ENCODE peak calls at places on chromosomes 3 and 15, in five cellular contexts. X is testis, Q is body of pancreas, U is endothelial cell of umbilical vein, B is ovary. Y is an unnamed sample.

GRCh38 chr3:102573483-102574028 is 138.7 kb downstream of the ZPLD1 start:
- DNase-seq in Q (no peak), B (no peak), X (no peak), U (no peak), Y (no peak)

GRCh38 chr15:91887921-91888373 is 34.4 kb downstream of the SLCO3A1 start:
- DNase-seq in B (no peak), X (no peak), U (no peak), Q (no peak), Y (no peak)

GRCh38 chr3:193938613-193939012 is 197.3 kb upstream of the HES1 start:
- DNase-seq in U (no peak), X (no peak), B (no peak), Q (no peak), Y (no peak)

GRCh38 chr15:86106306-86106705 is 26.6 kb downstream of the AGBL1 start:
- DNase-seq in U (no peak), Q (no peak), X (no peak), B (no peak), Y (no peak)

GRCh38 chr3:187266691-187267090 is 24.8 kb downstream of the MASP1 start:
- DNase-seq in U (no peak), Q (no peak), X (no peak), B (no peak), Y (no peak)

GRCh38 chr15:40338921-40339620 is 1.7 kb downstream of the CCDC9B start:
- DNase-seq in X (peak; percentile 88), U (peak; percentile 19), Q (peak; percentile 85), B (no peak), Y (peak; percentile 58)

GRCh38 chr15:55407949-55408766 is at the start of the genes CCPG1 and PIERCE2:
- DNase-seq in U (peak; percentile 96), X (peak; percentile 92), Q (peak; percentile 95), B (peak; percentile 86), Y (peak; percentile 95)

GRCh38 chr15:33852570-33852969 is 115.7 kb upstream of the CHRM5 start:
- DNase-seq in Q (no peak), X (no peak), U (no peak), B (no peak), Y (no peak)

GRCh38 chr15:70208332-70208731 is 110.6 kb upstream of the TLE3 start:
- DNase-seq in B (no peak), Q (no peak), U (no peak), X (no peak), Y (no peak)

GRCh38 chr3:29853841-29854397 is 573.0 kb downstream of the RBMS3 start:
- DNase-seq in B (no peak), Q (no peak), U (no peak), X (no peak), Y (no peak)

GRCh38 chr3:179272385-179272784 is 21.5 kb upstream of the KCNMB3 start:
- DNase-seq in Q (no peak), B (no peak), U (peak; percentile 49), X (no peak), Y (no peak)

GRCh38 chr15:72967836-72968530 is 84.3 kb upstream of the NEO1 start:
- DNase-seq in X (no peak), Q (no peak), U (no peak), B (no peak), Y (no peak)

GRCh38 chr15:72967397-72967796 is 84.9 kb upstream of the NEO1 start:
- DNase-seq in U (no peak), X (no peak), Q (no peak), B (no peak), Y (no peak)

GRCh38 chr15:72965671-72966070 is 86.6 kb upstream of the NEO1 start:
- DNase-seq in Q (no peak), B (no peak), X (no peak), U (no peak), Y (no peak)

GRCh38 chr15:72968531-72968922 is 83.7 kb upstream of the NEO1 start:
- DNase-seq in U (peak; percentile 6), Q (peak; percentile 23), B (no peak), X (peak; percentile 17), Y (no peak)

DNA sequence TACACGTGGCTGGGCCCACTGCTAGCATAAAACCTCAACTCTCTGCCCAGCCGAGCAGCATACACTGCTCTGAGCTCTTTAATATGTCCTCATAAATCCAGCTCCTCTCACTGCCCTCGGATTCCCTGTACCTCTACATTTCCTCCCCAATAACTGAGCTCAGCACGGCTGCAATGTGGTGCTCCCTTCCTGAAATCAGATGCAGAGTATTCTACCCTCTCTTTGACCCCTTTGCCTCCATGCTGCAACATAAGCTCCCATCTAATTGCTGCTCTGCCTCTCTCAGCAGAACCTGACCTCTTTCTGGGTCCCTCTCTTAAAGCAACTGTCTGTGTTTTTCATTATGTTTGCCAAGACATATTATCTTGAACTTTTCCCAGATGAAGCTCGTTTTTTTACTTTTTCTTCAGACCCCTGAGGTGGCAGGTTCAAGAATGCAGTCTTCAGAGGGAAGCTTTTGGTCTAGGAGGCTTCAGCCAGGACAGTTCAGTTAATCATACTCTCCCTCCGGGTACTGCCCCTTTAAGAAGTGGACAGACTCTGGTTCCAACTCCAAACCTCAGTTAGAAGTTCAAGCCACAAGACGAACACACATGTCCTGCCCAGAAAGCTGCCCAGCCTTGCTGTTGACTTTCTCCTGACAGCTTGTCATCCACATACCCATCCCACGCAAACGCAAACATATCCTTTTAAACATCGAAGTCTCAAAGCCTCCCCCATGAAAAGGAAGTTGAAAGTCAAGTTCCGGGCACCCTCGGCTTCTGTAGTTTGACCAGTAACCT is 81.1 kb upstream of the NEO1 start:
- DNase-seq in Q (no peak), B (no peak), X (peak; percentile 18), U (no peak), Y (no peak)
- H3K4me3 ChIP-seq in Q (no peak overlapping the region), B (peak overlapping the region; percentile 30), X (peak overlapping the region; percentile 1), U (no peak overlapping the region), Y (no peak overlapping the region)

GRCh38 chr15:89401636-89402252 is 67.1 kb upstream of the POLG start:
- DNase-seq in Q (no peak), U (no peak), X (no peak), B (no peak), Y (no peak)
- H3K27me3 ChIP-seq in Q (no peaks in the 10 kb centered on the region), U (peaks cover 98% of the 10 kb centered on the region), X (no peaks in the 10 kb centered on the region), B (no peaks in the 10 kb centered on the region), Y (peaks cover 99% of the 10 kb centered on the region)

GRCh38 chr3:54324069-54324468 is 201.7 kb downstream of the CACNA2D3 start:
- DNase-seq in U (no peak), X (no peak), Q (no peak), B (no peak), Y (no peak)
- TF ChIP-seq POLR2A in U (no peak), X (no peak), Q (no peak), B (no peak), Y (no peak)

GRCh38 chr3:159919873-159920272 is 68.8 kb upstream of the IL12A start:
- DNase-seq in Q (no peak), X (no peak), U (no peak), B (no peak), Y (no peak)

GRCh38 chr3:159926573-159926972 is 62.1 kb upstream of the IL12A start:
- DNase-seq in U (no peak), B (no peak), Q (no peak), X (no peak), Y (no peak)

GRCh38 chr3:159928071-159928491 is 60.6 kb upstream of the IL12A start:
- DNase-seq in U (no peak), B (no peak), Q (no peak), X (no peak), Y (no peak)

GRCh38 chr3:159923961-159924360 is 64.7 kb upstream of the IL12A start:
- DNase-seq in Q (no peak), U (no peak), X (no peak), B (no peak), Y (no peak)

DNA sequence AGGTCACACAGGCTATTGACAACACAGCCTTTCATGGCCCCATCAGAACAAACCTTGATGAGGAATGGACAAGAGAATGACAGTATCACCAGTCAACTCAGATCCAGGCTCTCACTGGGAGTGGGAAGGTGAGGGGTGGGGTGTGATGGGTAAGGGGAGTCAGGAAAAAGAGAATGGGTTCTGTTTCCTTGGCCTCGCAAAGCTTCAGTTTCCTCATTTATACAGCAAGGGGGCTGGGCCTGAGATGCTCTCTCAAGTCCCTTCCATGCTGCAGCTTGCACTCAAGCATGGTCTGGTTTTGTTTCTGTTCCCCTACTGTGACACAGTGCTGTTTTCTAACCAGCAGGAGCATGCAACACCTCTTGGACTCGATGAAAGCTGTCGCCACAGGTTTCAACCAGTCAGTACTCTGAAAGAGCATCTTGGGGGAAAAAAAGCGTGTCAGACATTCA is 65.7 kb upstream of the IL12A start:
- DNase-seq in Q (no peak), U (no peak), B (no peak), X (no peak), Y (no peak)
- H3K4me3 ChIP-seq in Q (no peak overlapping the region), U (no peak overlapping the region), B (no peak overlapping the region), X (no peak overlapping the region), Y (no peak overlapping the region)

GRCh38 chr15:98586066-98586465 is 62.3 kb upstream of the IGF1R start:
- DNase-seq in X (no peak), Q (no peak), B (no peak), U (no peak), Y (no peak)
- H3K27me3 ChIP-seq in X (no peaks in the 10 kb centered on the region), Q (no peaks in the 10 kb centered on the region), B (no peaks in the 10 kb centered on the region), U (peaks cover 19% of the 10 kb centered on the region), Y (peaks cover 97% of the 10 kb centered on the region)